ENCODE peak calls at places on chromosome 15, in nine cellular contexts. G, K, V, Y, J, T, M, D and U are unnamed samples.

GRCh38 chr15:63250312-63250965 is 27.0 kb upstream of the APH1B start:
- DNase-seq in G (peak), K (peak), V (peak), Y (no peak), J (peak), T (no peak), M (no peak), D (no peak), U (peak)

GRCh38 chr15:70271422-70272088 is 173.8 kb upstream of the TLE3 start:
- DNase-seq in G (peak), K (peak), V (peak), Y (no peak), J (peak), T (no peak), M (peak), D (peak), U (peak)

GRCh38 chr15:96410175-96411055 is 79.9 kb downstream of the NR2F2 start:
- DNase-seq in G (no peak), K (no peak), V (no peak), Y (no peak), J (no peak), T (no peak), M (no peak), D (peak), U (no peak)

GRCh38 chr15:78977591-78978347 is 32.9 kb upstream of the CTSH start:
- DNase-seq in G (no peak), K (no peak), V (no peak), Y (no peak), J (no peak), T (peak), M (no peak), D (no peak), U (no peak)

GRCh38 chr15:37109952-37110630 is 9.7 kb upstream of the MEIS2 start:
- DNase-seq in G (no peak), K (no peak), V (no peak), Y (peak), J (peak), T (no peak), M (peak), D (no peak), U (no peak)

GRCh38 chr15:65331811-65332210 is 27.3 kb downstream of the RNU5B-1 start:
- DNase-seq in G (no peak), K (no peak), V (no peak), Y (peak), J (no peak), T (no peak), M (no peak), D (no peak), U (no peak)

GRCh38 chr15:29873942-29874341 is 51.7 kb upstream of the TJP1 start:
- DNase-seq in G (no peak), K (no peak), V (no peak), Y (no peak), J (no peak), T (no peak), M (no peak), D (no peak), U (no peak)

GRCh38 chr15:43514241-43515057 is 3.0 kb upstream of the MAP1A start:
- DNase-seq in G (no peak), K (no peak), V (no peak), Y (peak), J (peak), T (no peak), M (peak), D (peak), U (no peak)

GRCh38 chr15:45027220-45027619 is 4.2 kb downstream of the SORD start:
- DNase-seq in G (no peak), K (no peak), V (no peak), Y (no peak), J (no peak), T (no peak), M (no peak), D (no peak), U (no peak)

GRCh38 chr15:96657096-96657495 is 326.6 kb downstream of the NR2F2 start:
- DNase-seq in G (no peak), K (no peak), V (no peak), Y (no peak), J (no peak), T (no peak), M (no peak), D (no peak), U (no peak)

GRCh38 chr15:88790486-88790885 is 12.8 kb upstream of the ACAN start:
- DNase-seq in G (no peak), K (no peak), V (no peak), Y (no peak), J (no peak), T (no peak), M (no peak), D (no peak), U (no peak)

GRCh38 chr15:49288411-49288810 is 118.4 kb downstream of the GALK2 start:
- DNase-seq in G (no peak), K (no peak), V (no peak), Y (no peak), J (no peak), T (no peak), M (no peak), D (no peak), U (no peak)

GRCh38 chr15:29024681-29025080 is 138.9 kb downstream of the APBA2 start:
- DNase-seq in G (no peak), K (no peak), V (no peak), Y (no peak), J (no peak), T (no peak), M (no peak), D (no peak), U (no peak)

GRCh38 chr15:68418611-68419161 is 13.3 kb downstream of the ITGA11 start:
- DNase-seq in G (no peak), K (peak), V (peak), Y (no peak), J (peak), T (no peak), M (no peak), D (peak), U (no peak)

GRCh38 chr15:41259546-41260189 is 28.6 kb downstream of the CHP1 start:
- DNase-seq in G (no peak), K (no peak), V (no peak), Y (no peak), J (no peak), T (no peak), M (no peak), D (no peak), U (no peak)

GRCh38 chr15:60389261-60390077 is 8.3 kb downstream of the ANXA2 start:
- DNase-seq in G (no peak), K (no peak), V (no peak), Y (no peak), J (no peak), T (peak), M (no peak), D (no peak), U (no peak)

GRCh38 chr15:85741021-85741421 is 53.7 kb downstream of the KLHL25 start:
- DNase-seq in G (no peak), K (no peak), V (no peak), Y (no peak), J (no peak), T (no peak), M (no peak), D (no peak), U (no peak)

GRCh38 chr15:70104227-70104626 is 6.5 kb upstream of the TLE3 start:
- DNase-seq in G (no peak), K (no peak), V (no peak), Y (no peak), J (no peak), T (no peak), M (no peak), D (no peak), U (no peak)

GRCh38 chr15:52344592-52344991 is 49.0 kb upstream of the MYO5C start:
- DNase-seq in G (no peak), K (no peak), V (no peak), Y (no peak), J (no peak), T (no peak), M (peak), D (no peak), U (no peak)

GRCh38 chr15:52351206-52351907 is 55.8 kb upstream of the MYO5C start:
- DNase-seq in G (no peak), K (no peak), V (no peak), Y (no peak), J (peak), T (no peak), M (no peak), D (no peak), U (no peak)

GRCh38 chr15:52348056-52348745 is 52.6 kb upstream of the MYO5C start:
- DNase-seq in G (no peak), K (peak), V (no peak), Y (no peak), J (peak), T (no peak), M (no peak), D (no peak), U (no peak)

GRCh38 chr15:52349062-52349700 is 53.6 kb upstream of the MYO5C start:
- DNase-seq in G (no peak), K (peak), V (no peak), Y (no peak), J (peak), T (no peak), M (no peak), D (no peak), U (no peak)

GRCh38 chr15:52350423-52350822 is 54.8 kb upstream of the MYO5C start:
- DNase-seq in G (no peak), K (no peak), V (no peak), Y (no peak), J (no peak), T (no peak), M (no peak), D (no peak), U (no peak)
- TF ChIP-seq CTCF in G (no peak), K (no peak), V (no peak), Y (no peak), J (no peak), T (no peak), M (no peak), D (no peak), U (no peak)

GRCh38 chr15:81336568-81336967 is 12.6 kb upstream of the STARD5 start:
- DNase-seq in G (no peak), K (peak), V (no peak), Y (no peak), J (peak), T (peak), M (no peak), D (peak), U (no peak)
- TF ChIP-seq CTCF in G (peak), K (peak), V (peak), Y (no peak), J (peak), T (peak), M (no peak), D (peak), U (peak)

DNA sequence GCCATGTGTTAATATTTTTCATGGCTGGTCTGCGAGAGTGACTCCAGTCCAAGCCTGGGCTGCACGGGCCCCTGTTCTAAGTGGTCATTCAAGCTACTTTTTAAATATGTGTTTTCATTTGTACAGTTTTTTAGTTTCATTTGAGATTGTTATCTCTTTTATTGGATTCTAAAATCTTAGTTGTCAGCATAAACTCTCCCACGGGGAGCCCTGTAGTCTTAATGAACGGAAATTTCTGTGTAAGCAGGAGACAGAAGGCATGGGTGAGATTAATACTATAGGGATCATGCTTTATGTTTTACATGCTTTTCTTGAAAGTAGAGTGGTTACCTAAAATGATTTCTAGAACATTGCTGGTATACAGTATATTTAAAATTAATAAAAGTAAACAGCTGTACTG is 373.1 kb upstream of the SLCO3A1 start:
- DNase-seq in G (no peak), K (no peak), V (no peak), Y (no peak), J (no peak), T (no peak), M (no peak), D (no peak), U (no peak)
- TF ChIP-seq CTCF in G (no peak), K (no peak), V (no peak), Y (no peak), J (no peak), T (no peak), M (no peak), D (no peak), U (no peak)

DNA sequence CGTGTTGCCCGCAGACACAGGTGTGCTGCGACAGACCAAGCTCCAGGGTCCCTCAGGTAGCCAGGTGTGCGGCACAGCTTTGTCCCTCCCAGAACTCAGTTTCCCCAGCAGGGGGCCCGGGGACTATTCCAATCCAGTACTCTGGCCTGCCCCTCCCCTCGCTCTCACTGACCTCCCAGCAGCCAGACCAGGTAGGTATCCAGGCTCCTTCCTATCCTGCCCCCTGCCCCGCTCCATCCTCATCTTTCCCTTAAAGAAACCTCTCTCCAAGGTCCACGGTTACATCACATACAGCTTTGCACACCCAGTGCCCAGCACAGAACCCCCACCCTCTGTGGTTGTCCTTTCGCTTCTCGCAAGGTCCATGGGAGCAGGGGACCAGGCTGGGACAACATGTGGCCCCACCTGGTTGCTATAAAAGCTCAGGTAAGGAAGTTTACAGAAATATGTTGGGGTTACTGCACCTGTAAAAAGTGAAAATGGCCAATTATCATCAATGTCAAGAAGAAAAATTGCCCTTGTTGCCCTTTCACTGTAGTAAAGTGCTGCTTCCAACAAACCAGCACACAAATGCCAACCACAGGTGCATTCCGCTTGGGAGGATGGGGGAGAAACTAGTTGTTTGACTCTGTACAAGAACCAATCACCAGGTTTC is 7.3 kb upstream of the CYP11A1 start:
- DNase-seq in G (no peak), K (no peak), V (no peak), Y (no peak), J (no peak), T (no peak), M (no peak), D (no peak), U (no peak)
- TF ChIP-seq CTCF in G (peak), K (no peak), V (no peak), Y (no peak), J (no peak), T (no peak), M (no peak), D (no peak), U (no peak)

GRCh38 chr15:33021806-33022389 is 172.6 kb downstream of the FMN1 start:
- DNase-seq in G (no peak), K (peak), V (peak), Y (no peak), J (peak), T (peak), M (no peak), D (peak), U (no peak)
- TF ChIP-seq CTCF in G (peak), K (peak), V (peak), Y (peak), J (peak), T (peak), M (peak), D (peak), U (peak)